ENCODE peak calls at places on chromosomes 2 and 18, in ten cellular contexts. J is CD8-positive, alpha-beta memory T cell; H is CD4-positive, alpha-beta T cell; Q is foreskin fibroblast; E is brain pericyte; A is lower lobe of right lung; G is right cardiac atrium; T is foreskin keratinocyte; L is GM10248; F is T-helper 17 cell. X is an unnamed sample.
A peak's percentile ranks its signal among the peaks of the same experiment; 100 is the strongest.

GRCh38 chr18:24735504-24736243 is 275.2 kb downstream of the HRH4 start:
- DNase-seq in A (no peak), F (no peak), T (no peak), G (no peak), H (no peak), L (no peak), Q (no peak), E (no peak), J (no peak), X (no peak)

GRCh38 chr2:127577503-127577902 is 42.0 kb downstream of the MYO7B start:
- DNase-seq in F (no peak), H (no peak), T (no peak), J (no peak), L (no peak), G (no peak), A (no peak), Q (no peak), E (no peak), X (peak; percentile 21)

GRCh38 chr2:150169230-150169629 is 318.2 kb downstream of the RND3 start:
- DNase-seq in G (peak; percentile 84), Q (peak; percentile 61), T (peak; percentile 15), F (no peak), L (no peak), H (no peak), A (no peak), J (no peak), E (no peak), X (peak; percentile 42)

GRCh38 chr2:215797676-215798075 is 215.7 kb downstream of the MREG start:
- DNase-seq in F (no peak), L (no peak), Q (no peak), H (no peak), J (no peak), T (no peak), A (no peak), E (no peak), G (no peak), X (no peak)

GRCh38 chr2:25316101-25316500 is 25.6 kb downstream of the DNMT3A start:
- DNase-seq in H (no peak), T (no peak), J (no peak), Q (no peak), F (no peak), A (peak; percentile 82), E (no peak), L (no peak), G (peak; percentile 81), X (peak; percentile 69)

GRCh38 chr2:20411361-20411894 is 35.4 kb upstream of the RHOB start:
- DNase-seq in A (peak; percentile 93), F (peak; percentile 66), G (peak; percentile 95), Q (peak; percentile 73), J (peak; percentile 55), T (peak; percentile 70), L (peak; percentile 82), E (peak; percentile 53), H (peak; percentile 73), X (peak; percentile 92)

GRCh38 chr2:123961576-123961975 is 63.5 kb upstream of the CNTNAP5 start:
- DNase-seq in F (no peak), J (no peak), G (no peak), E (no peak), H (no peak), Q (no peak), T (no peak), A (no peak), L (no peak), X (no peak)

GRCh38 chr18:48600746-48601090 is 61.9 kb downstream of the CTIF start:
- DNase-seq in T (no peak), A (no peak), F (no peak), Q (no peak), E (no peak), J (no peak), L (no peak), H (no peak), G (peak; percentile 32), X (no peak)

GRCh38 chr2:65491381-65491903 is 59.0 kb upstream of the SPRED2 start:
- DNase-seq in H (no peak), L (no peak), T (no peak), A (no peak), G (no peak), J (no peak), F (no peak), E (peak; percentile 3), Q (peak; percentile 3), X (no peak)

GRCh38 chr2:216683846-216684245 is 11.5 kb downstream of the IGFBP5 start:
- DNase-seq in Q (peak; percentile 93), J (no peak), E (no peak), T (peak; percentile 95), A (no peak), G (peak; percentile 80), F (no peak), L (no peak), H (no peak), X (no peak)

GRCh38 chr2:235765181-235765820 is 271.5 kb downstream of the AGAP1 start:
- DNase-seq in T (no peak), G (no peak), H (no peak), F (no peak), Q (peak; percentile 74), L (no peak), A (no peak), E (no peak), J (no peak), X (no peak)

GRCh38 chr2:138395565-138396306 is 105.8 kb upstream of the SPOPL start:
- DNase-seq in G (peak; percentile 58), J (no peak), E (no peak), T (peak; percentile 82), Q (peak; percentile 82), H (no peak), L (no peak), A (no peak), F (no peak), X (no peak)

GRCh38 chr2:147846382-147847081 is 1.7 kb downstream of the ACVR2A start:
- DNase-seq in Q (no peak), E (no peak), T (peak; percentile 27), J (no peak), F (no peak), L (no peak), H (no peak), G (no peak), A (no peak), X (no peak)

GRCh38 chr2:44680424-44680971 is 261.0 kb upstream of the SIX3 start:
- DNase-seq in T (no peak), G (no peak), L (no peak), J (no peak), F (no peak), E (no peak), H (no peak), A (no peak), Q (no peak), X (no peak)

GRCh38 chr2:191540681-191541080 is 137.3 kb upstream of the NABP1 start:
- DNase-seq in F (no peak), L (no peak), T (no peak), H (no peak), J (no peak), G (no peak), A (no peak), E (no peak), Q (no peak), X (no peak)

GRCh38 chr2:149857344-149857743 is 269.8 kb upstream of the MMADHC start:
- DNase-seq in L (no peak), Q (peak; percentile 57), H (no peak), T (peak; percentile 25), A (no peak), F (no peak), E (no peak), G (no peak), J (no peak), X (no peak)

GRCh38 chr18:32483002-32483401 is 12.3 kb upstream of the GAREM1 start:
- DNase-seq in L (no peak), G (no peak), A (no peak), E (no peak), F (no peak), H (no peak), J (no peak), T (no peak), Q (no peak), X (no peak)

GRCh38 chr2:46067501-46068292 is 229.5 kb upstream of the EPAS1 start:
- DNase-seq in A (no peak), G (no peak), J (no peak), L (no peak), Q (peak; percentile 67), H (no peak), F (no peak), T (peak; percentile 2), E (no peak), X (no peak)

GRCh38 chr18:79983253-79983652 is 5.1 kb downstream of the TXNL4A start:
- DNase-seq in G (no peak), H (no peak), T (no peak), L (no peak), Q (no peak), F (no peak), E (no peak), J (no peak), A (no peak), X (no peak)

GRCh38 chr2:228767196-228767595 is 503.9 kb downstream of the PID1 start:
- DNase-seq in L (no peak), J (no peak), G (no peak), H (no peak), Q (peak; percentile 69), F (no peak), E (peak; percentile 12), T (no peak), A (no peak), X (no peak)

GRCh38 chr2:101792208-101792607 is 94.7 kb downstream of the MAP4K4 start:
- DNase-seq in J (no peak), L (no peak), E (no peak), T (no peak), G (no peak), H (no peak), F (no peak), A (no peak), Q (no peak), X (no peak)